ENCODE peak calls at places on chromosomes 7 and 10, in nine cellular contexts. B is CD4-positive, alpha-beta T cell; X is psoas muscle; U is K562; I is A549; E is mucosa of descending colon; Q is activated naive CD8-positive, alpha-beta T cell treated with anti-CD3 and anti-CD28 coated beads, Interleukin-2, amount 50 U/mL, for 24 hours; Y is upper lobe of right lung; Z is activated T-cell treated with anti-CD3 and anti-CD28 coated beads, Interleukin-2, amount 50 U/mL, for 72 hours. G is an unnamed sample.

GRCh38 chr7:112204776-112205347 is 1.3 kb downstream of the DOCK4 start:
- ATAC-seq in U (no peak), X (no peak), B (no peak), Z (no peak), I (no peak), Y (no peak), Q (no peak), E (no peak), G (no peak)

GRCh38 chr10:28470873-28471704 is 61.8 kb upstream of the WAC start:
- ATAC-seq in X (no peak), Z (no peak), Y (no peak), U (peak), B (no peak), I (peak), Q (no peak), E (no peak), G (no peak)

GRCh38 chr10:11611248-11612003 is at the start of gene USP6NL:
- ATAC-seq in X (peak), Y (peak), Q (peak), Z (peak), I (peak), U (peak), B (peak), E (peak), G (peak)

GRCh38 chr7:65798111-65799075 is 74.5 kb upstream of the VKORC1L1 start:
- ATAC-seq in X (no peak), Y (no peak), Q (peak), E (peak), U (no peak), B (peak), I (no peak), Z (peak), G (peak)

GRCh38 chr7:934469-935320 is 19.8 kb downstream of the ADAP1 start:
- ATAC-seq in I (no peak), Y (no peak), U (peak), Z (no peak), E (no peak), B (no peak), X (no peak), Q (no peak), G (no peak)

GRCh38 chr7:135509589-135509838 is 388 bp downstream of the CNOT4 start:
- ATAC-seq in X (no peak), B (no peak), Y (no peak), Q (no peak), E (no peak), U (no peak), Z (no peak), I (no peak), G (no peak)

GRCh38 chr10:99731296-99732032 is 463 bp downstream of the COX15 start:
- ATAC-seq in Q (peak), U (no peak), Y (peak), B (no peak), X (no peak), I (peak), Z (no peak), E (peak), G (no peak)

GRCh38 chr10:114095676-114096331 is 52.1 kb downstream of the ADRB1 start:
- ATAC-seq in Y (no peak), U (no peak), I (no peak), E (no peak), Q (peak), X (no peak), B (peak), Z (no peak), G (no peak)

GRCh38 chr10:128186959-128187787 is 61.0 kb upstream of the MKI67 start:
- ATAC-seq in Y (no peak), Q (peak), E (peak), X (no peak), B (peak), Z (peak), U (no peak), I (no peak), G (peak)

GRCh38 chr10:71585579-71586092 is 133.9 kb downstream of the C10orf105 start:
- ATAC-seq in Y (no peak), U (no peak), I (no peak), Q (no peak), Z (no peak), X (no peak), B (no peak), E (peak), G (no peak)